ENCODE peak calls at places on chromosome 7, in six cellular contexts. One of them, this sample, is unnamed.

GRCh38 chr7:43568529-43568928 is 14.4 kb upstream of the STK17A start:
- DNase-seq in K562: no peak
- DNase-seq in A549: no peak
- DNase-seq in HepG2: no peak
- DNase-seq in GM12878: no peak
- DNase-seq in endothelial cell of umbilical vein: no peak
- DNase-seq in this sample: no peak

GRCh38 chr7:6533893-6534804 is 17.1 kb downstream of the GRID2IP start:
- DNase-seq in K562: no peak
- DNase-seq in A549: no peak
- DNase-seq in HepG2: no peak
- DNase-seq in GM12878: peak
- DNase-seq in endothelial cell of umbilical vein: peak
- DNase-seq in this sample: peak

GRCh38 chr7:44564606-44565005 is 9.1 kb downstream of the DDX56 start:
- DNase-seq in K562: no peak
- DNase-seq in A549: no peak
- DNase-seq in HepG2: no peak
- DNase-seq in GM12878: no peak
- DNase-seq in endothelial cell of umbilical vein: no peak
- DNase-seq in this sample: no peak

GRCh38 chr7:33130184-33130583 is 820 bp downstream of the BBS9 start:
- DNase-seq in K562: no peak
- DNase-seq in A549: peak
- DNase-seq in HepG2: no peak
- DNase-seq in GM12878: no peak
- DNase-seq in endothelial cell of umbilical vein: peak
- DNase-seq in this sample: no peak

GRCh38 chr7:4131043-4131442 is 551.1 kb upstream of the FOXK1 start:
- DNase-seq in K562: no peak
- DNase-seq in A549: no peak
- DNase-seq in HepG2: no peak
- DNase-seq in GM12878: no peak
- DNase-seq in endothelial cell of umbilical vein: no peak
- DNase-seq in this sample: no peak

GRCh38 chr7:40477094-40477493 is 342.3 kb downstream of the SUGCT start:
- DNase-seq in K562: no peak
- DNase-seq in A549: no peak
- DNase-seq in HepG2: no peak
- DNase-seq in GM12878: no peak
- DNase-seq in endothelial cell of umbilical vein: peak
- DNase-seq in this sample: no peak

GRCh38 chr7:16205481-16205880 is 215.9 kb downstream of the CRPPA start:
- DNase-seq in K562: no peak
- DNase-seq in A549: no peak
- DNase-seq in HepG2: no peak
- DNase-seq in GM12878: no peak
- DNase-seq in endothelial cell of umbilical vein: no peak
- DNase-seq in this sample: no peak

GRCh38 chr7:84729284-84729683 is 457.6 kb downstream of the SEMA3D start:
- DNase-seq in K562: peak
- DNase-seq in A549: no peak
- DNase-seq in HepG2: no peak
- DNase-seq in GM12878: no peak
- DNase-seq in endothelial cell of umbilical vein: no peak
- DNase-seq in this sample: no peak

GRCh38 chr7:44867073-44867990 is 18.0 kb downstream of the PURB start:
- DNase-seq in K562: peak
- DNase-seq in A549: peak
- DNase-seq in HepG2: peak
- DNase-seq in GM12878: no peak
- DNase-seq in endothelial cell of umbilical vein: peak
- DNase-seq in this sample: peak

GRCh38 chr7:5766321-5766761 is 15.1 kb downstream of the RNF216 start:
- DNase-seq in K562: no peak
- DNase-seq in A549: no peak
- DNase-seq in HepG2: no peak
- DNase-seq in GM12878: no peak
- DNase-seq in endothelial cell of umbilical vein: peak
- DNase-seq in this sample: no peak

GRCh38 chr7:42238709-42239395 is 1.8 kb upstream of the GLI3 start:
- DNase-seq in K562: no peak
- DNase-seq in A549: no peak
- DNase-seq in HepG2: no peak
- DNase-seq in GM12878: no peak
- DNase-seq in endothelial cell of umbilical vein: peak
- DNase-seq in this sample: no peak

GRCh38 chr7:16978358-16979244 is 96.8 kb upstream of the AGR3 start:
- DNase-seq in K562: no peak
- DNase-seq in A549: peak
- DNase-seq in HepG2: peak
- DNase-seq in GM12878: no peak
- DNase-seq in endothelial cell of umbilical vein: peak
- DNase-seq in this sample: no peak

GRCh38 chr7:117325836-117326235 is 3.0 kb upstream of the WNT2 start:
- DNase-seq in K562: no peak
- DNase-seq in A549: no peak
- DNase-seq in HepG2: no peak
- DNase-seq in GM12878: no peak
- DNase-seq in endothelial cell of umbilical vein: no peak
- DNase-seq in this sample: no peak

GRCh38 chr7:158355456-158356065 is 232.1 kb downstream of the PTPRN2 start:
- DNase-seq in K562: peak
- DNase-seq in A549: no peak
- DNase-seq in HepG2: peak
- DNase-seq in GM12878: no peak
- DNase-seq in endothelial cell of umbilical vein: no peak
- DNase-seq in this sample: peak

GRCh38 chr7:145398758-145399157 is 562.9 kb upstream of the TPK1 start:
- DNase-seq in K562: no peak
- DNase-seq in A549: no peak
- DNase-seq in HepG2: no peak
- DNase-seq in GM12878: no peak
- DNase-seq in endothelial cell of umbilical vein: no peak
- DNase-seq in this sample: no peak

GRCh38 chr7:37400022-37400421 is 48.6 kb downstream of the ELMO1 start:
- DNase-seq in K562: no peak
- DNase-seq in A549: no peak
- DNase-seq in HepG2: no peak
- DNase-seq in GM12878: no peak
- DNase-seq in endothelial cell of umbilical vein: no peak
- DNase-seq in this sample: no peak

GRCh38 chr7:127976056-127976455 is 55.2 kb downstream of the LRRC4 start:
- DNase-seq in K562: no peak
- DNase-seq in A549: no peak
- DNase-seq in HepG2: no peak
- DNase-seq in GM12878: no peak
- DNase-seq in endothelial cell of umbilical vein: no peak
- DNase-seq in this sample: no peak

GRCh38 chr7:9488555-9488954 is 1055.1 kb downstream of the NXPH1 start:
- DNase-seq in K562: no peak
- DNase-seq in A549: no peak
- DNase-seq in HepG2: no peak
- DNase-seq in GM12878: no peak
- DNase-seq in endothelial cell of umbilical vein: peak
- DNase-seq in this sample: peak

GRCh38 chr7:6160191-6160623 is 112.2 kb downstream of the CYTH3 start:
- DNase-seq in K562: no peak
- DNase-seq in A549: peak
- DNase-seq in HepG2: no peak
- DNase-seq in GM12878: no peak
- DNase-seq in endothelial cell of umbilical vein: peak
- DNase-seq in this sample: peak

GRCh38 chr7:154795437-154795836 is 207.5 kb downstream of the PAXIP1 start:
- DNase-seq in K562: no peak
- DNase-seq in A549: no peak
- DNase-seq in HepG2: no peak
- DNase-seq in GM12878: no peak
- DNase-seq in endothelial cell of umbilical vein: no peak
- DNase-seq in this sample: no peak

GRCh38 chr7:128845475-128845874 is 15.3 kb downstream of the FLNC start:
- DNase-seq in K562: no peak
- DNase-seq in A549: no peak
- DNase-seq in HepG2: no peak
- DNase-seq in GM12878: no peak
- DNase-seq in endothelial cell of umbilical vein: no peak
- DNase-seq in this sample: no peak

GRCh38 chr7:32043688-32044087 is 26.5 kb downstream of the PDE1C start:
- DNase-seq in K562: no peak
- DNase-seq in A549: peak
- DNase-seq in HepG2: no peak
- DNase-seq in GM12878: no peak
- DNase-seq in endothelial cell of umbilical vein: no peak
- DNase-seq in this sample: no peak

GRCh38 chr7:255721-256361 is 34.1 kb upstream of the FOXL3 start:
- DNase-seq in K562: no peak
- DNase-seq in A549: no peak
- DNase-seq in HepG2: no peak
- DNase-seq in GM12878: no peak
- DNase-seq in endothelial cell of umbilical vein: no peak
- DNase-seq in this sample: no peak

GRCh38 chr7:73906874-73907273 is 45.9 kb downstream of the TMEM270 start:
- DNase-seq in K562: no peak
- DNase-seq in A549: no peak
- DNase-seq in HepG2: no peak
- DNase-seq in GM12878: no peak
- DNase-seq in endothelial cell of umbilical vein: no peak
- DNase-seq in this sample: no peak

GRCh38 chr7:17434841-17435692 is 136.6 kb downstream of the AHR start:
- DNase-seq in K562: no peak
- DNase-seq in A549: no peak
- DNase-seq in HepG2: no peak
- DNase-seq in GM12878: no peak
- DNase-seq in endothelial cell of umbilical vein: no peak
- DNase-seq in this sample: no peak

GRCh38 chr7:140214075-140214684 is 37.4 kb upstream of the KDM7A start:
- DNase-seq in K562: no peak
- DNase-seq in A549: no peak
- DNase-seq in HepG2: peak
- DNase-seq in GM12878: peak
- DNase-seq in endothelial cell of umbilical vein: no peak
- DNase-seq in this sample: no peak
- TF ChIP-seq MYC in K562: no peak
- TF ChIP-seq MYC in A549: no peak
- TF ChIP-seq MYC in HepG2: no peak
- TF ChIP-seq MYC in GM12878: no peak
- TF ChIP-seq MYC in endothelial cell of umbilical vein: no peak
- TF ChIP-seq MYC in this sample: no peak

DNA sequence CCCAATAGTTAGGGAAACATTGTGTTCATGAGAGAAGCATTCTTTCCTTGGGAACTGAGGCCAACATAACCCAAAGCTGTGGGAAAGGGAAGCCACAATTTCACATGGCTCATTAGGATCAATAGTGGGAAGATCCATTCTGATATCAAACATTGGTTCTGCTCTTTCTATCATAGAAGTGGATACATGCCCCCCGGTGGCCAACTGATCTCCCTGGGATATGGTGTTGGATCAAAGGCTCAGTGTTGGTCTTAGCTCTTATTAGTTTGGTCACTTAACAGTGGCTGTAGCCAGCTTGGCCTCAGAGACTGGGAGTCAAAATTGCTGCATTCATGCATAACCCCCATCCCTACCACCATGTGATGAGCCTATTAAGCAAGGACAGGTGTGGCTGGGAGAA is 6.7 kb upstream of the GIMAP4 start:
- DNase-seq in K562: no peak
- DNase-seq in A549: no peak
- DNase-seq in HepG2: no peak
- DNase-seq in GM12878: no peak
- DNase-seq in endothelial cell of umbilical vein: no peak
- DNase-seq in this sample: no peak
- TF ChIP-seq POLR2A in K562: no peak
- TF ChIP-seq POLR2A in A549: no peak
- TF ChIP-seq POLR2A in HepG2: no peak
- TF ChIP-seq POLR2A in GM12878: no peak
- TF ChIP-seq POLR2A in endothelial cell of umbilical vein: no peak
- TF ChIP-seq POLR2A in this sample: no peak

DNA sequence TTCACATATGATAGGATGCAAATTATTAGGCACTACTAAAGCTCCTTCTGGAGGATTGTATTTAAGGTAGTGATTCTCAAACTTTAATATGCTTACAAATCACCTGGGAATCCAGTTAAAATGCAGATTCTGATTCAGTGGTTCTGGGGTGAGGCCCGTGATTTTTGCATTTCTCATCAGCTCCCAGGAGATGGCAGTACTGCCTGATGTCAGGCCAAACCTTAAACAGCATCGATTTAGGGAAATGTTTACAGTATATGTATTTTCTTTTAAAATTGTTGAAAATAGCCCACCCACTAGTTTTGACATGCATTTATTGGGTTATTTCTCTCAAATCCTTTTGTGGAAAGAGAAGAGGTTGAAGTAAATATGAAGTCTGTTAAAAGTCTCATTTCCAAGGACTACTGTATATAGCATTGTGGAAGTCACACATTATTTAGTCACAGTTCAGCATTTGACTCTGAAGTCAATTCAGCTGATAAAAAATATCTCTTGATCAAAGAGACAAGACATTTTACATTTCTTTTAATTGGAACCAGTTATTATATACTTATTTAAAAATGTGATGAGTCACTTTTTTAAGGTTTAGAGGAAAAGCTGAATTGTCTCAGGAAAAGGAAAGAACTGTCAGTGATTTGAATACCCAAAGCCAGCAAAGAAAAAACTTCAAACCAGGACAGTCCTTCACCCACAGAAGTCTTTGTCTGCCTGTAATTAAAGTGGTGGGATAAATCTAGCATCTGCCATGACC is 21.2 kb upstream of the HBP1 start:
- DNase-seq in K562: peak
- DNase-seq in A549: peak
- DNase-seq in HepG2: peak
- DNase-seq in GM12878: no peak
- DNase-seq in endothelial cell of umbilical vein: peak
- DNase-seq in this sample: peak
- H3K4me3 ChIP-seq in K562: no peak
- H3K4me3 ChIP-seq in A549: peak
- H3K4me3 ChIP-seq in HepG2: no peak
- H3K4me3 ChIP-seq in GM12878: no peak
- H3K4me3 ChIP-seq in endothelial cell of umbilical vein: no peak
- H3K4me3 ChIP-seq in this sample: no peak

GRCh38 chr7:24755541-24756416 is 1.5 kb downstream of the GSDME start:
- DNase-seq in K562: no peak
- DNase-seq in A549: no peak
- DNase-seq in HepG2: peak
- DNase-seq in GM12878: peak
- DNase-seq in endothelial cell of umbilical vein: peak
- DNase-seq in this sample: peak

GRCh38 chr7:24755096-24755495 is 2.2 kb downstream of the GSDME start:
- DNase-seq in K562: no peak
- DNase-seq in A549: no peak
- DNase-seq in HepG2: no peak
- DNase-seq in GM12878: no peak
- DNase-seq in endothelial cell of umbilical vein: no peak
- DNase-seq in this sample: no peak

GRCh38 chr7:24757799-24758275 is 573 bp upstream of the GSDME start:
- DNase-seq in K562: no peak
- DNase-seq in A549: peak
- DNase-seq in HepG2: peak
- DNase-seq in GM12878: no peak
- DNase-seq in endothelial cell of umbilical vein: no peak
- DNase-seq in this sample: no peak

GRCh38 chr7:24756545-24756988 is 697 bp downstream of the GSDME start:
- DNase-seq in K562: no peak
- DNase-seq in A549: no peak
- DNase-seq in HepG2: no peak
- DNase-seq in GM12878: no peak
- DNase-seq in endothelial cell of umbilical vein: peak
- DNase-seq in this sample: no peak

GRCh38 chr7:24756989-24757798 is at the start of gene GSDME:
- DNase-seq in K562: peak
- DNase-seq in A549: peak
- DNase-seq in HepG2: peak
- DNase-seq in GM12878: no peak
- DNase-seq in endothelial cell of umbilical vein: peak
- DNase-seq in this sample: peak
- TF ChIP-seq MYC in K562: peak
- TF ChIP-seq MYC in A549: no peak
- TF ChIP-seq MYC in HepG2: no peak
- TF ChIP-seq MYC in GM12878: no peak
- TF ChIP-seq MYC in endothelial cell of umbilical vein: no peak
- TF ChIP-seq MYC in this sample: no peak